ENCODE peak calls at places on chromosome 15, in ten cellular contexts. One of them, this sample, is unnamed.

GRCh38 chr15:59549826-59550225 is 61.8 kb upstream of the GCNT3 start:
- DNase-seq in fibroblast of lung: no peak
- DNase-seq in Panc1: no peak
- DNase-seq in endodermal cell: peak; percentile 71
- DNase-seq in SK-N-SH: no peak
- DNase-seq in heart left ventricle: no peak
- DNase-seq in IMR-90: no peak
- DNase-seq in tibial artery: no peak
- DNase-seq in coronary artery: no peak
- DNase-seq in left ventricle myocardium inferior: no peak
- DNase-seq in this sample: no peak

GRCh38 chr15:85752591-85752990 is 42.1 kb downstream of the KLHL25 start:
- DNase-seq in coronary artery: peak; percentile 71
- DNase-seq in heart left ventricle: peak; percentile 32
- DNase-seq in left ventricle myocardium inferior: no peak
- DNase-seq in Panc1: no peak
- DNase-seq in fibroblast of lung: no peak
- DNase-seq in endodermal cell: peak; percentile 64
- DNase-seq in tibial artery: peak; percentile 65
- DNase-seq in SK-N-SH: no peak
- DNase-seq in IMR-90: no peak
- DNase-seq in this sample: no peak

GRCh38 chr15:77030042-77030927 is 35.4 kb downstream of the PSTPIP1 start:
- DNase-seq in coronary artery: peak; percentile 66
- DNase-seq in tibial artery: peak; percentile 48
- DNase-seq in fibroblast of lung: no peak
- DNase-seq in endodermal cell: peak; percentile 67
- DNase-seq in SK-N-SH: peak; percentile 47
- DNase-seq in IMR-90: no peak
- DNase-seq in heart left ventricle: peak; percentile 23
- DNase-seq in Panc1: no peak
- DNase-seq in left ventricle myocardium inferior: no peak
- DNase-seq in this sample: no peak

GRCh38 chr15:27410986-27411385 is 440.0 kb downstream of the GABRG3 start:
- DNase-seq in SK-N-SH: no peak
- DNase-seq in tibial artery: no peak
- DNase-seq in fibroblast of lung: peak; percentile 90
- DNase-seq in endodermal cell: no peak
- DNase-seq in IMR-90: no peak
- DNase-seq in left ventricle myocardium inferior: no peak
- DNase-seq in coronary artery: no peak
- DNase-seq in heart left ventricle: no peak
- DNase-seq in Panc1: no peak
- DNase-seq in this sample: no peak

GRCh38 chr15:47027322-47027946 is 689.9 kb upstream of the SEMA6D start:
- DNase-seq in coronary artery: no peak
- DNase-seq in fibroblast of lung: no peak
- DNase-seq in IMR-90: no peak
- DNase-seq in tibial artery: no peak
- DNase-seq in heart left ventricle: no peak
- DNase-seq in left ventricle myocardium inferior: no peak
- DNase-seq in SK-N-SH: peak; percentile 5
- DNase-seq in endodermal cell: peak; percentile 59
- DNase-seq in Panc1: no peak
- DNase-seq in this sample: no peak

GRCh38 chr15:101504373-101504772 is 14.9 kb upstream of the PCSK6 start:
- DNase-seq in endodermal cell: no peak
- DNase-seq in Panc1: no peak
- DNase-seq in fibroblast of lung: no peak
- DNase-seq in left ventricle myocardium inferior: no peak
- DNase-seq in heart left ventricle: no peak
- DNase-seq in IMR-90: no peak
- DNase-seq in tibial artery: no peak
- DNase-seq in SK-N-SH: no peak
- DNase-seq in coronary artery: no peak
- DNase-seq in this sample: no peak

GRCh38 chr15:88238618-88239430 is 17.7 kb downstream of the NTRK3 start:
- DNase-seq in IMR-90: peak; percentile 41
- DNase-seq in Panc1: no peak
- DNase-seq in endodermal cell: no peak
- DNase-seq in heart left ventricle: no peak
- DNase-seq in fibroblast of lung: peak; percentile 51
- DNase-seq in tibial artery: no peak
- DNase-seq in left ventricle myocardium inferior: no peak
- DNase-seq in SK-N-SH: no peak
- DNase-seq in coronary artery: no peak
- DNase-seq in this sample: no peak

GRCh38 chr15:60751985-60752952 is 273.3 kb upstream of the ICE2 start:
- DNase-seq in Panc1: no peak
- DNase-seq in IMR-90: peak; percentile 85
- DNase-seq in tibial artery: no peak
- DNase-seq in left ventricle myocardium inferior: peak; percentile 47
- DNase-seq in fibroblast of lung: peak; percentile 62
- DNase-seq in heart left ventricle: peak; percentile 67
- DNase-seq in endodermal cell: no peak
- DNase-seq in coronary artery: no peak
- DNase-seq in SK-N-SH: peak; percentile 35
- DNase-seq in this sample: no peak

GRCh38 chr15:83198476-83198875 is 9.1 kb downstream of the HDGFL3 start:
- DNase-seq in left ventricle myocardium inferior: no peak
- DNase-seq in endodermal cell: no peak
- DNase-seq in SK-N-SH: no peak
- DNase-seq in fibroblast of lung: no peak
- DNase-seq in heart left ventricle: no peak
- DNase-seq in tibial artery: no peak
- DNase-seq in Panc1: no peak
- DNase-seq in coronary artery: no peak
- DNase-seq in IMR-90: no peak
- DNase-seq in this sample: no peak

GRCh38 chr15:65287515-65287845 is 797 bp upstream of the PARP16 start:
- DNase-seq in fibroblast of lung: no peak
- DNase-seq in left ventricle myocardium inferior: no peak
- DNase-seq in IMR-90: peak; percentile 9
- DNase-seq in heart left ventricle: no peak
- DNase-seq in tibial artery: no peak
- DNase-seq in coronary artery: no peak
- DNase-seq in endodermal cell: no peak
- DNase-seq in SK-N-SH: no peak
- DNase-seq in Panc1: no peak
- DNase-seq in this sample: no peak

GRCh38 chr15:41980654-41981323 is 8.4 kb upstream of the EHD4 start:
- DNase-seq in heart left ventricle: peak; percentile 36
- DNase-seq in left ventricle myocardium inferior: no peak
- DNase-seq in coronary artery: peak; percentile 52
- DNase-seq in Panc1: no peak
- DNase-seq in tibial artery: peak; percentile 59
- DNase-seq in endodermal cell: peak; percentile 44
- DNase-seq in fibroblast of lung: no peak
- DNase-seq in IMR-90: no peak
- DNase-seq in SK-N-SH: no peak
- DNase-seq in this sample: no peak

GRCh38 chr15:50330921-50331320 is 24.1 kb downstream of the GABPB1 start:
- DNase-seq in left ventricle myocardium inferior: no peak
- DNase-seq in endodermal cell: no peak
- DNase-seq in heart left ventricle: no peak
- DNase-seq in SK-N-SH: no peak
- DNase-seq in IMR-90: peak; percentile 38
- DNase-seq in tibial artery: no peak
- DNase-seq in coronary artery: no peak
- DNase-seq in fibroblast of lung: no peak
- DNase-seq in Panc1: no peak
- DNase-seq in this sample: no peak

GRCh38 chr15:77067691-77068367 is 3.1 kb downstream of the TSPAN3 start:
- DNase-seq in left ventricle myocardium inferior: no peak
- DNase-seq in coronary artery: no peak
- DNase-seq in IMR-90: no peak
- DNase-seq in fibroblast of lung: no peak
- DNase-seq in Panc1: no peak
- DNase-seq in SK-N-SH: no peak
- DNase-seq in heart left ventricle: no peak
- DNase-seq in endodermal cell: no peak
- DNase-seq in tibial artery: no peak
- DNase-seq in this sample: no peak

GRCh38 chr15:56176996-56177395 is 66.7 kb downstream of the RFX7 start:
- DNase-seq in SK-N-SH: no peak
- DNase-seq in fibroblast of lung: peak; percentile 5
- DNase-seq in heart left ventricle: no peak
- DNase-seq in Panc1: no peak
- DNase-seq in left ventricle myocardium inferior: no peak
- DNase-seq in IMR-90: no peak
- DNase-seq in tibial artery: no peak
- DNase-seq in coronary artery: no peak
- DNase-seq in endodermal cell: no peak
- DNase-seq in this sample: no peak
- TF ChIP-seq CTCF in SK-N-SH: no peak
- TF ChIP-seq CTCF in fibroblast of lung: no peak
- TF ChIP-seq CTCF in heart left ventricle: no peak
- TF ChIP-seq CTCF in Panc1: no peak
- TF ChIP-seq CTCF in left ventricle myocardium inferior: no peak
- TF ChIP-seq CTCF in IMR-90: no peak
- TF ChIP-seq CTCF in tibial artery: no peak
- TF ChIP-seq CTCF in coronary artery: no peak
- TF ChIP-seq CTCF in endodermal cell: no peak
- TF ChIP-seq CTCF in this sample: no peak

DNA sequence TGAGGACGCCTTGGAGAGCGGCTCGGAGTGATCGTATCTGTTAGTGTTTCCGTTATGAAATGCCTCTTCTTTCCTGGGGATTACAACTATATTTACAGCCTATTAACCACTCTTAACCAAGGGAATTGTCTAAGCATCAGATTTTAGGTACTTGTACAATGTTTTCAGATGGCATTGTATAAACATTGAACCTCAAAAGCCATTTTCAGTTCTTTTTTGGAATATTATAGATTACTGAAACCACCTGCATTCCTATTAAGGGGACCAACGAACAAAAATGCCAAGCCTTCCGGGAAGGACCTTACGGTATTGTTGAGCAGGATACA is 1.1 kb downstream of the NEO1 start:
- DNase-seq in left ventricle myocardium inferior: no peak
- DNase-seq in fibroblast of lung: no peak
- DNase-seq in tibial artery: no peak
- DNase-seq in Panc1: no peak
- DNase-seq in coronary artery: no peak
- DNase-seq in heart left ventricle: no peak
- DNase-seq in endodermal cell: no peak
- DNase-seq in IMR-90: no peak
- DNase-seq in SK-N-SH: no peak
- DNase-seq in this sample: no peak
- H3K27ac ChIP-seq in left ventricle myocardium inferior: peak overlapping the region; percentile 98
- H3K27ac ChIP-seq in fibroblast of lung: no peak overlapping the region
- H3K27ac ChIP-seq in tibial artery: peak overlapping the region; percentile 96
- H3K27ac ChIP-seq in Panc1: no peak overlapping the region
- H3K27ac ChIP-seq in coronary artery: peak overlapping the region; percentile 47
- H3K27ac ChIP-seq in heart left ventricle: no peak overlapping the region
- H3K27ac ChIP-seq in endodermal cell: no peak overlapping the region
- H3K27ac ChIP-seq in IMR-90: peak overlapping the region; percentile 31
- H3K27ac ChIP-seq in SK-N-SH: peak overlapping the region; percentile 82
- H3K27ac ChIP-seq in this sample: peak overlapping the region; percentile 15

GRCh38 chr15:78197632-78198031 is 36.7 kb downstream of the ACSBG1 start:
- DNase-seq in heart left ventricle: no peak
- DNase-seq in SK-N-SH: no peak
- DNase-seq in IMR-90: no peak
- DNase-seq in left ventricle myocardium inferior: no peak
- DNase-seq in coronary artery: peak; percentile 43
- DNase-seq in endodermal cell: no peak
- DNase-seq in fibroblast of lung: no peak
- DNase-seq in Panc1: no peak
- DNase-seq in tibial artery: no peak
- DNase-seq in this sample: no peak
- H3K4me3 ChIP-seq in heart left ventricle: no peak overlapping the region
- H3K4me3 ChIP-seq in SK-N-SH: no peak overlapping the region
- H3K4me3 ChIP-seq in IMR-90: no peak overlapping the region
- H3K4me3 ChIP-seq in left ventricle myocardium inferior: no peak overlapping the region
- H3K4me3 ChIP-seq in coronary artery: no peak overlapping the region
- H3K4me3 ChIP-seq in endodermal cell: no peak overlapping the region
- H3K4me3 ChIP-seq in fibroblast of lung: no peak overlapping the region
- H3K4me3 ChIP-seq in Panc1: no peak overlapping the region
- H3K4me3 ChIP-seq in tibial artery: no peak overlapping the region
- H3K4me3 ChIP-seq in this sample: no peak overlapping the region

GRCh38 chr15:92385096-92385495 is 8.6 kb upstream of the ST8SIA2 start:
- DNase-seq in coronary artery: no peak
- DNase-seq in left ventricle myocardium inferior: no peak
- DNase-seq in tibial artery: no peak
- DNase-seq in heart left ventricle: no peak
- DNase-seq in fibroblast of lung: peak; percentile 41
- DNase-seq in SK-N-SH: no peak
- DNase-seq in endodermal cell: no peak
- DNase-seq in Panc1: no peak
- DNase-seq in IMR-90: peak; percentile 1
- DNase-seq in this sample: no peak
- TF ChIP-seq CTCF in coronary artery: no peak
- TF ChIP-seq CTCF in left ventricle myocardium inferior: no peak
- TF ChIP-seq CTCF in tibial artery: no peak
- TF ChIP-seq CTCF in heart left ventricle: no peak
- TF ChIP-seq CTCF in fibroblast of lung: no peak
- TF ChIP-seq CTCF in SK-N-SH: no peak
- TF ChIP-seq CTCF in endodermal cell: no peak
- TF ChIP-seq CTCF in Panc1: no peak
- TF ChIP-seq CTCF in IMR-90: no peak
- TF ChIP-seq CTCF in this sample: no peak

DNA sequence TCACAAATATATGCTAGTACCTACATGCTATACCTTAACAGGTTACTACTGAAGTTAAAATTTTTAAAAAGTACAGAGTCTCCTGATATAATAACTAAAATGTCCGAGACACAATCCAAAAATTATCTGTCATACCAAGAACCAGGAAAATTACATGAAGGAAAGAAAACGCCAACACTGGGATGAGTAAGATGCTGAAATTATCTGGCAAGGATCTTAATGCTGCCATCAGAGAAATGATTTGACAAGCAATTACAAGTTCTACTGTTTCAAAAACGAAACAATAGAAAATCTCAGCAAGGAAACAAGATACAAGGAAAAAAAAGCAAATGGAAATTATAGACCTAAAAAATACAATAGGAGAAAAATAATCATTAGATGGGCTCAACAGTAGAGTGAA is 92.5 kb downstream of the UBE3A start:
- DNase-seq in Panc1: no peak
- DNase-seq in fibroblast of lung: no peak
- DNase-seq in tibial artery: no peak
- DNase-seq in coronary artery: no peak
- DNase-seq in SK-N-SH: no peak
- DNase-seq in IMR-90: no peak
- DNase-seq in left ventricle myocardium inferior: no peak
- DNase-seq in endodermal cell: no peak
- DNase-seq in heart left ventricle: no peak
- DNase-seq in this sample: no peak
- H3K27ac ChIP-seq in Panc1: no peak overlapping the region
- H3K27ac ChIP-seq in fibroblast of lung: no peak overlapping the region
- H3K27ac ChIP-seq in tibial artery: no peak overlapping the region
- H3K27ac ChIP-seq in coronary artery: no peak overlapping the region
- H3K27ac ChIP-seq in SK-N-SH: no peak overlapping the region
- H3K27ac ChIP-seq in IMR-90: no peak overlapping the region
- H3K27ac ChIP-seq in left ventricle myocardium inferior: peak overlapping the region; percentile 86
- H3K27ac ChIP-seq in endodermal cell: no peak overlapping the region
- H3K27ac ChIP-seq in heart left ventricle: peak overlapping the region; percentile 78
- H3K27ac ChIP-seq in this sample: no peak overlapping the region

GRCh38 chr15:52787123-52787503 is 3.0 kb downstream of the ONECUT1 start:
- DNase-seq in IMR-90: no peak
- DNase-seq in fibroblast of lung: no peak
- DNase-seq in heart left ventricle: no peak
- DNase-seq in Panc1: no peak
- DNase-seq in coronary artery: no peak
- DNase-seq in left ventricle myocardium inferior: no peak
- DNase-seq in endodermal cell: peak; percentile 82
- DNase-seq in tibial artery: no peak
- DNase-seq in SK-N-SH: no peak
- DNase-seq in this sample: no peak
- H3K4me3 ChIP-seq in IMR-90: no peak overlapping the region
- H3K4me3 ChIP-seq in fibroblast of lung: no peak overlapping the region
- H3K4me3 ChIP-seq in heart left ventricle: no peak overlapping the region
- H3K4me3 ChIP-seq in Panc1: no peak overlapping the region
- H3K4me3 ChIP-seq in coronary artery: no peak overlapping the region
- H3K4me3 ChIP-seq in left ventricle myocardium inferior: no peak overlapping the region
- H3K4me3 ChIP-seq in endodermal cell: peak overlapping the region; percentile 53
- H3K4me3 ChIP-seq in tibial artery: no peak overlapping the region
- H3K4me3 ChIP-seq in SK-N-SH: no peak overlapping the region
- H3K4me3 ChIP-seq in this sample: no peak overlapping the region

This sample was measured in DND-41.